ENCODE peak calls at places on chromosomes 6 and 20, in ten cellular contexts. H, T, N, B, F, A, P, G, L and W are unnamed samples.

GRCh38 chr6:47117314-47117713 is 75.2 kb upstream of the ADGRF1 start:
- DNase-seq in G (no peak), B (no peak), L (no peak), H (no peak), F (no peak), T (no peak), P (no peak), A (no peak), N (no peak), W (no peak)

GRCh38 chr20:33688938-33689424 is 2.8 kb upstream of the E2F1 start:
- DNase-seq in L (no peak), F (no peak), P (no peak), B (no peak), T (no peak), N (no peak), G (no peak), H (no peak), A (no peak), W (no peak)

GRCh38 chr6:106620931-106621672 is 8.2 kb downstream of the RTN4IP1 start:
- DNase-seq in P (no peak), B (no peak), L (no peak), T (no peak), G (no peak), H (no peak), A (no peak), N (no peak), F (no peak), W (no peak)

GRCh38 chr20:8602389-8603116 is 466.3 kb upstream of the PLCB4 start:
- DNase-seq in T (no peak), A (no peak), F (no peak), N (no peak), H (no peak), L (peak), G (no peak), B (no peak), P (no peak), W (no peak)

GRCh38 chr6:13574149-13574570 is 241 bp upstream of the SIRT5 start:
- DNase-seq in A (peak), F (peak), G (peak), H (peak), L (peak), T (peak), P (peak), B (peak), N (peak), W (peak)

GRCh38 chr20:62739581-62740285 is 31.1 kb downstream of the NTSR1 start:
- DNase-seq in H (peak), A (peak), B (no peak), T (no peak), N (peak), F (peak), P (no peak), G (peak), L (no peak), W (peak)

GRCh38 chr6:128409003-128409402 is 111.4 kb downstream of the PTPRK start:
- DNase-seq in F (no peak), H (no peak), P (no peak), L (no peak), G (no peak), T (no peak), A (no peak), N (no peak), B (no peak), W (no peak)

GRCh38 chr6:138757131-138757530 is 16.4 kb upstream of the CCDC28A start:
- DNase-seq in L (no peak), G (no peak), H (no peak), P (no peak), T (no peak), F (no peak), A (no peak), N (no peak), B (no peak), W (no peak)

GRCh38 chr6:41549673-41550072 is 3.5 kb downstream of the FOXP4 start:
- DNase-seq in L (no peak), F (no peak), G (no peak), H (no peak), B (no peak), T (no peak), P (no peak), A (no peak), N (no peak), W (no peak)

GRCh38 chr6:842141-842540 is 149.2 kb upstream of the EXOC2 start:
- DNase-seq in P (no peak), N (no peak), A (no peak), F (no peak), T (no peak), H (peak), B (no peak), G (no peak), L (no peak), W (no peak)

GRCh38 chr6:111812080-111813038 is 60.9 kb downstream of the FYN start:
- DNase-seq in F (no peak), A (no peak), G (no peak), B (no peak), N (no peak), L (no peak), P (no peak), H (no peak), T (peak), W (no peak)

GRCh38 chr20:50193851-50194830 is 3.5 kb downstream of the CEBPB start:
- DNase-seq in T (no peak), A (peak), G (peak), B (no peak), L (no peak), P (no peak), N (no peak), H (peak), F (peak), W (no peak)

GRCh38 chr20:32458061-32458836 is 100.1 kb downstream of the ASXL1 start:
- DNase-seq in B (no peak), L (no peak), P (no peak), A (no peak), T (peak), N (no peak), G (peak), H (no peak), F (no peak), W (no peak)